ENCODE peak calls at places on chromosomes 12 and 14, in six cellular contexts. M is RPMI8226, N is BJ, V is nucleus accumbens, S is T follicular helper cell, J is ascending aorta. Y is an unnamed sample.
A peak's percentile ranks its signal among the peaks of the same experiment; 100 is the strongest.

GRCh38 chr14:75905505-75905904 is 76.3 kb downstream of the TGFB3 start:
- DNase-seq in V (no peak), M (peak; percentile 45), N (no peak), J (peak; percentile 70), S (no peak), Y (no peak)

GRCh38 chr14:67418368-67419174 is 6.6 kb upstream of the PLEK2 start:
- DNase-seq in M (no peak), S (no peak), V (no peak), N (no peak), J (no peak), Y (no peak)

GRCh38 chr14:58245562-58245961 is 919 bp downstream of the PSMA3 start:
- DNase-seq in V (no peak), N (no peak), M (no peak), J (no peak), S (no peak), Y (no peak)

GRCh38 chr12:94753071-94753779 is 102.9 kb upstream of the TMCC3 start:
- DNase-seq in J (no peak), S (no peak), N (no peak), V (no peak), M (no peak), Y (no peak)

GRCh38 chr14:59707778-59708635 is 131.4 kb upstream of the CCDC175 start:
- DNase-seq in S (no peak), V (no peak), N (no peak), J (no peak), M (no peak), Y (no peak)

GRCh38 chr14:74618078-74618952 is 6.3 kb upstream of the LTBP2 start:
- DNase-seq in M (peak; percentile 44), V (no peak), J (peak; percentile 82), N (no peak), S (peak; percentile 34), Y (no peak)

GRCh38 chr14:32481707-32482106 is 152.6 kb downstream of the AKAP6 start:
- DNase-seq in S (no peak), J (no peak), V (no peak), M (no peak), N (no peak), Y (no peak)

GRCh38 chr14:24102357-24103048 is 8.4 kb downstream of the PCK2 start:
- DNase-seq in V (no peak), J (no peak), S (no peak), M (no peak), N (no peak), Y (no peak)

GRCh38 chr12:108047130-108047550 is 81.9 kb upstream of the WSCD2 start:
- DNase-seq in V (no peak), S (no peak), N (no peak), J (no peak), M (no peak), Y (peak; percentile 50)

GRCh38 chr14:105256292-105256960 is 8.1 kb downstream of the BTBD6 start:
- DNase-seq in N (no peak), V (no peak), M (no peak), J (no peak), S (no peak), Y (no peak)

GRCh38 chr12:92784795-92785562 is 82.2 kb downstream of the PLEKHG7 start:
- DNase-seq in M (peak; percentile 62), V (no peak), S (peak; percentile 5), N (no peak), J (no peak), Y (peak; percentile 80)

GRCh38 chr14:101101456-101102056 is 198.0 kb upstream of the RTL1 start:
- DNase-seq in N (no peak), M (no peak), S (no peak), V (no peak), J (peak; percentile 47), Y (no peak)

GRCh38 chr12:132167610-132168310 is 23.5 kb downstream of the NOC4L start:
- DNase-seq in V (no peak), M (peak; percentile 84), N (no peak), J (no peak), S (no peak), Y (peak; percentile 34)

GRCh38 chr14:102777711-102778615 is 714 bp downstream of the TRAF3 start:
- DNase-seq in J (no peak), V (no peak), M (peak; percentile 24), N (no peak), S (no peak), Y (peak; percentile 16)

GRCh38 chr12:111285191-111285590 is 83.7 kb downstream of the PHETA1 start:
- DNase-seq in V (no peak), M (no peak), S (no peak), J (no peak), N (no peak), Y (no peak)

GRCh38 chr14:50924236-50924635 is 20.0 kb downstream of the PYGL start:
- DNase-seq in J (no peak), M (no peak), S (no peak), V (no peak), N (no peak), Y (no peak)

GRCh38 chr12:56631790-56632700 is 1.9 kb upstream of the BAZ2A start:
- DNase-seq in M (peak; percentile 77), N (no peak), J (peak; percentile 81), V (no peak), S (no peak), Y (peak; percentile 50)

GRCh38 chr14:77027538-77028383 is 747 bp downstream of the IRF2BPL start:
- DNase-seq in M (peak; percentile 72), V (no peak), N (no peak), J (peak; percentile 85), S (peak; percentile 54), Y (peak; percentile 60)

GRCh38 chr14:99616832-99617488 is 13.0 kb upstream of the CCDC85C start:
- DNase-seq in V (no peak), S (no peak), M (no peak), N (no peak), J (no peak), Y (no peak)

GRCh38 chr12:117538926-117539325 is 177.5 kb upstream of the NOS1 start:
- DNase-seq in M (no peak), N (no peak), S (no peak), V (no peak), J (no peak), Y (no peak)

GRCh38 chr14:72892103-72892878 is 1.6 kb downstream of the DPF3 start:
- DNase-seq in V (no peak), J (no peak), M (peak; percentile 22), S (no peak), N (no peak), Y (peak; percentile 41)

GRCh38 chr14:78405071-78405856 is 235.1 kb downstream of the NRXN3 start:
- DNase-seq in S (no peak), N (no peak), M (no peak), J (no peak), V (no peak), Y (no peak)

GRCh38 chr12:53005215-53005985 is 856 bp upstream of the EIF4B start:
- DNase-seq in S (no peak), J (no peak), V (no peak), N (no peak), M (no peak), Y (no peak)

GRCh38 chr14:75720828-75721227 is 59.8 kb downstream of the TTLL5 start:
- DNase-seq in N (no peak), S (no peak), J (peak; percentile 85), V (peak; percentile 59), M (no peak), Y (no peak)

GRCh38 chr14:76720382-76720813 is 40.9 kb upstream of the VASH1 start:
- DNase-seq in N (no peak), M (peak; percentile 36), J (no peak), V (no peak), S (no peak), Y (peak; percentile 29)

GRCh38 chr12:104494137-104494815 is 37.5 kb downstream of the CHST11 start:
- DNase-seq in S (peak; percentile 26), V (no peak), M (no peak), J (peak; percentile 42), N (no peak), Y (peak; percentile 27)

GRCh38 chr14:89344871-89345270 is 72.2 kb downstream of the FOXN3 start:
- DNase-seq in V (no peak), N (no peak), S (no peak), M (no peak), J (no peak), Y (no peak)